ENCODE peak calls at places on chromosomes 1 and 21, in four cellular contexts. V, R, J and D are unnamed samples.

GRCh38 chr21:29133796-29134195 is 3.4 kb downstream of the MAP3K7CL start:
- DNase-seq in V (no peak), R (no peak), J (no peak), D (no peak)

GRCh38 chr1:35568975-35569395 is 4.1 kb upstream of the TFAP2E start:
- DNase-seq in V (peak; percentile 74), R (peak; percentile 69), J (peak; percentile 81), D (peak; percentile 74)

GRCh38 chr1:43835141-43836021 is 98.2 kb upstream of the ARTN start:
- DNase-seq in V (no peak), R (no peak), J (peak; percentile 23), D (no peak)

GRCh38 chr1:213099682-213100399 is 48.8 kb downstream of the RPS6KC1 start:
- DNase-seq in V (no peak), R (no peak), J (no peak), D (no peak)

GRCh38 chr1:87435484-87435883 is 106.8 kb downstream of the LMO4 start:
- DNase-seq in V (no peak), R (peak; percentile 44), J (peak; percentile 28), D (peak; percentile 81)

GRCh38 chr1:74422379-74423155 is 89.8 kb downstream of the LRRC53 start:
- DNase-seq in V (no peak), R (no peak), J (no peak), D (no peak)

GRCh38 chr1:179310721-179311120 is 17.1 kb downstream of the SOAT1 start:
- DNase-seq in V (no peak), R (no peak), J (no peak), D (no peak)

GRCh38 chr1:81799939-81800740 is 594 bp upstream of the ADGRL2 start:
- DNase-seq in V (no peak), R (peak; percentile 52), J (no peak), D (no peak)

GRCh38 chr1:208254862-208255261 is 10.7 kb upstream of the PLXNA2 start:
- DNase-seq in V (no peak), R (no peak), J (no peak), D (no peak)

GRCh38 chr1:212457740-212458338 is 25.1 kb downstream of the NENF start:
- DNase-seq in V (no peak), R (peak; percentile 16), J (peak; percentile 83), D (peak; percentile 63)